ENCODE peak calls at places on chromosome 18, in ten cellular contexts. One of them, this sample, is unnamed.
A peak's percentile ranks its signal among the peaks of the same experiment; 100 is the strongest.

GRCh38 chr18:80244956-80245730 is 2.2 kb downstream of the PARD6G start:
- DNase-seq in HCT116: no peak
- DNase-seq in tibial nerve: no peak
- DNase-seq in body of pancreas: no peak
- DNase-seq in H1: no peak
- DNase-seq in NB4: no peak
- DNase-seq in stomach: no peak
- DNase-seq in transverse colon: no peak
- DNase-seq in IMR-90: no peak
- DNase-seq in right lobe of liver: no peak
- DNase-seq in this sample: no peak

GRCh38 chr18:1846640-1847039 is 724.7 kb downstream of the METTL4 start:
- DNase-seq in HCT116: no peak
- DNase-seq in tibial nerve: no peak
- DNase-seq in body of pancreas: no peak
- DNase-seq in H1: no peak
- DNase-seq in NB4: peak; percentile 25
- DNase-seq in stomach: no peak
- DNase-seq in transverse colon: no peak
- DNase-seq in IMR-90: no peak
- DNase-seq in right lobe of liver: no peak
- DNase-seq in this sample: no peak

GRCh38 chr18:38445485-38446145 is 880.0 kb upstream of the CELF4 start:
- DNase-seq in HCT116: no peak
- DNase-seq in tibial nerve: no peak
- DNase-seq in body of pancreas: no peak
- DNase-seq in H1: no peak
- DNase-seq in NB4: no peak
- DNase-seq in stomach: no peak
- DNase-seq in transverse colon: no peak
- DNase-seq in IMR-90: no peak
- DNase-seq in right lobe of liver: no peak
- DNase-seq in this sample: no peak

GRCh38 chr18:42883177-42883576 is 232.3 kb downstream of the RIT2 start:
- DNase-seq in HCT116: no peak
- DNase-seq in tibial nerve: no peak
- DNase-seq in body of pancreas: no peak
- DNase-seq in H1: no peak
- DNase-seq in NB4: no peak
- DNase-seq in stomach: no peak
- DNase-seq in transverse colon: no peak
- DNase-seq in IMR-90: no peak
- DNase-seq in right lobe of liver: no peak
- DNase-seq in this sample: no peak

GRCh38 chr18:51290864-51291263 is 93.4 kb upstream of the MEX3C start:
- DNase-seq in HCT116: no peak
- DNase-seq in tibial nerve: no peak
- DNase-seq in body of pancreas: no peak
- DNase-seq in H1: no peak
- DNase-seq in NB4: no peak
- DNase-seq in stomach: no peak
- DNase-seq in transverse colon: no peak
- DNase-seq in IMR-90: no peak
- DNase-seq in right lobe of liver: no peak
- DNase-seq in this sample: no peak

GRCh38 chr18:56910967-56911366 is 235.9 kb upstream of the BOD1L2 start:
- DNase-seq in HCT116: no peak
- DNase-seq in tibial nerve: no peak
- DNase-seq in body of pancreas: no peak
- DNase-seq in H1: no peak
- DNase-seq in NB4: no peak
- DNase-seq in stomach: no peak
- DNase-seq in transverse colon: no peak
- DNase-seq in IMR-90: no peak
- DNase-seq in right lobe of liver: no peak
- DNase-seq in this sample: no peak

GRCh38 chr18:9722691-9723090 is 14.6 kb downstream of the RAB31 start:
- DNase-seq in HCT116: no peak
- DNase-seq in tibial nerve: no peak
- DNase-seq in body of pancreas: peak; percentile 83
- DNase-seq in H1: no peak
- DNase-seq in NB4: no peak
- DNase-seq in stomach: peak; percentile 73
- DNase-seq in transverse colon: peak; percentile 59
- DNase-seq in IMR-90: no peak
- DNase-seq in right lobe of liver: peak; percentile 47
- DNase-seq in this sample: no peak

GRCh38 chr18:25826823-25827617 is 263.4 kb downstream of the SS18 start:
- DNase-seq in HCT116: no peak
- DNase-seq in tibial nerve: no peak
- DNase-seq in body of pancreas: no peak
- DNase-seq in H1: no peak
- DNase-seq in NB4: no peak
- DNase-seq in stomach: no peak
- DNase-seq in transverse colon: no peak
- DNase-seq in IMR-90: no peak
- DNase-seq in right lobe of liver: no peak
- DNase-seq in this sample: no peak

GRCh38 chr18:45252474-45252873 is 362.8 kb upstream of the SLC14A2 start:
- DNase-seq in HCT116: no peak
- DNase-seq in tibial nerve: no peak
- DNase-seq in body of pancreas: no peak
- DNase-seq in H1: no peak
- DNase-seq in NB4: no peak
- DNase-seq in stomach: no peak
- DNase-seq in transverse colon: no peak
- DNase-seq in IMR-90: no peak
- DNase-seq in right lobe of liver: no peak
- DNase-seq in this sample: no peak

GRCh38 chr18:55136258-55136657 is 177.0 kb upstream of the CCDC68 start:
- DNase-seq in HCT116: no peak
- DNase-seq in tibial nerve: no peak
- DNase-seq in body of pancreas: no peak
- DNase-seq in H1: no peak
- DNase-seq in NB4: no peak
- DNase-seq in stomach: no peak
- DNase-seq in transverse colon: no peak
- DNase-seq in IMR-90: no peak
- DNase-seq in right lobe of liver: no peak
- DNase-seq in this sample: no peak

GRCh38 chr18:10242922-10243680 is 211.3 kb upstream of the APCDD1 start:
- DNase-seq in HCT116: no peak
- DNase-seq in tibial nerve: no peak
- DNase-seq in body of pancreas: no peak
- DNase-seq in H1: no peak
- DNase-seq in NB4: no peak
- DNase-seq in stomach: no peak
- DNase-seq in transverse colon: no peak
- DNase-seq in IMR-90: no peak
- DNase-seq in right lobe of liver: no peak
- DNase-seq in this sample: no peak

GRCh38 chr18:27964811-27965210 is 212.1 kb downstream of the CDH2 start:
- DNase-seq in HCT116: no peak
- DNase-seq in tibial nerve: no peak
- DNase-seq in body of pancreas: no peak
- DNase-seq in H1: no peak
- DNase-seq in NB4: no peak
- DNase-seq in stomach: no peak
- DNase-seq in transverse colon: no peak
- DNase-seq in IMR-90: peak; percentile 4
- DNase-seq in right lobe of liver: no peak
- DNase-seq in this sample: no peak

GRCh38 chr18:76449110-76449453 is 46.0 kb downstream of the ZNF516 start:
- DNase-seq in HCT116: no peak
- DNase-seq in tibial nerve: no peak
- DNase-seq in body of pancreas: no peak
- DNase-seq in H1: no peak
- DNase-seq in NB4: no peak
- DNase-seq in stomach: no peak
- DNase-seq in transverse colon: no peak
- DNase-seq in IMR-90: no peak
- DNase-seq in right lobe of liver: no peak
- DNase-seq in this sample: no peak

GRCh38 chr18:76451475-76452331 is 43.3 kb downstream of the ZNF516 start:
- DNase-seq in HCT116: no peak
- DNase-seq in tibial nerve: no peak
- DNase-seq in body of pancreas: peak; percentile 2
- DNase-seq in H1: no peak
- DNase-seq in NB4: no peak
- DNase-seq in stomach: no peak
- DNase-seq in transverse colon: no peak
- DNase-seq in IMR-90: no peak
- DNase-seq in right lobe of liver: no peak
- DNase-seq in this sample: no peak

GRCh38 chr18:76452357-76452756 is 42.7 kb downstream of the ZNF516 start:
- DNase-seq in HCT116: no peak
- DNase-seq in tibial nerve: no peak
- DNase-seq in body of pancreas: peak; percentile 3
- DNase-seq in H1: no peak
- DNase-seq in NB4: peak; percentile 56
- DNase-seq in stomach: no peak
- DNase-seq in transverse colon: no peak
- DNase-seq in IMR-90: peak; percentile 67
- DNase-seq in right lobe of liver: no peak
- DNase-seq in this sample: no peak

GRCh38 chr18:76450452-76450851 is 44.6 kb downstream of the ZNF516 start:
- DNase-seq in HCT116: no peak
- DNase-seq in tibial nerve: no peak
- DNase-seq in body of pancreas: no peak
- DNase-seq in H1: no peak
- DNase-seq in NB4: no peak
- DNase-seq in stomach: no peak
- DNase-seq in transverse colon: no peak
- DNase-seq in IMR-90: peak; percentile 50
- DNase-seq in right lobe of liver: no peak
- DNase-seq in this sample: no peak

DNA sequence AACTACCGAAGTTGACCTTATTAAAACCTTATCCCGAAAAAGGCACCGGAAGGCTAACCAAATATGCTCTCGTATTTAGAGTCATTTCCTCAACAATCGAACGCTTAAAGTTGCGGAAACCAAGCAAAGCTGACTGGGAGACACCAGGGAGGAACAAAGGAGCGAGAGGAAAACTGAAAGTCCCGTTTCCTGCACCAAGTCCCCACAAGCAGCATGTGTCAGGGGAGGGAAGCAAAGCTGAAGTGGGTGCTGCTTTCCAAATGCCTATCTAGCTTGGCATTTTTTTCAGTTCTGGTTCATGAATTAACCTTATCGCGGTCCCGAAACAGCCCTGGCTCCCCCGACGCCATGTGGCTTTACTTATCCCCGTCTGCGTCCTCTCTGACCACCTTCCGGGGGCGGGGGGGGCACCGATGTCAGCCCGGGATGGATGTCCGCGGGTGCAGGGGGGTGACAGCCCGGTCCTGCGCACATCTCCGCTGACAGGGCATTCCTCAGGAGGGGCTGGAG is 44.1 kb downstream of the ZNF516 start:
- DNase-seq in HCT116: no peak
- DNase-seq in tibial nerve: peak; percentile 52
- DNase-seq in body of pancreas: peak; percentile 32
- DNase-seq in H1: no peak
- DNase-seq in NB4: peak; percentile 47
- DNase-seq in stomach: no peak
- DNase-seq in transverse colon: peak; percentile 42
- DNase-seq in IMR-90: peak; percentile 72
- DNase-seq in right lobe of liver: no peak
- DNase-seq in this sample: peak; percentile 77
- TF ChIP-seq POLR2A in HCT116: no peak
- TF ChIP-seq POLR2A in tibial nerve: no peak
- TF ChIP-seq POLR2A in body of pancreas: no peak
- TF ChIP-seq POLR2A in H1: no peak
- TF ChIP-seq POLR2A in NB4: no peak
- TF ChIP-seq POLR2A in stomach: no peak
- TF ChIP-seq POLR2A in transverse colon: no peak
- TF ChIP-seq POLR2A in IMR-90: peak; percentile 66
- TF ChIP-seq POLR2A in right lobe of liver: no peak
- TF ChIP-seq POLR2A in this sample: peak; percentile 55

GRCh38 chr18:64037812-64038414 is 68.0 kb downstream of the SERPINB8 start:
- DNase-seq in HCT116: peak; percentile 36
- DNase-seq in tibial nerve: no peak
- DNase-seq in body of pancreas: no peak
- DNase-seq in H1: no peak
- DNase-seq in NB4: peak; percentile 43
- DNase-seq in stomach: no peak
- DNase-seq in transverse colon: no peak
- DNase-seq in IMR-90: peak; percentile 11
- DNase-seq in right lobe of liver: no peak
- DNase-seq in this sample: no peak
- TF ChIP-seq CTCF in HCT116: peak; percentile 61
- TF ChIP-seq CTCF in tibial nerve: peak; percentile 52
- TF ChIP-seq CTCF in body of pancreas: peak; percentile 53
- TF ChIP-seq CTCF in H1: peak; percentile 48
- TF ChIP-seq CTCF in NB4: peak; percentile 34
- TF ChIP-seq CTCF in stomach: peak; percentile 21
- TF ChIP-seq CTCF in transverse colon: peak; percentile 42
- TF ChIP-seq CTCF in IMR-90: peak; percentile 48
- TF ChIP-seq CTCF in right lobe of liver: peak; percentile 53
- TF ChIP-seq CTCF in this sample: peak; percentile 30

DNA sequence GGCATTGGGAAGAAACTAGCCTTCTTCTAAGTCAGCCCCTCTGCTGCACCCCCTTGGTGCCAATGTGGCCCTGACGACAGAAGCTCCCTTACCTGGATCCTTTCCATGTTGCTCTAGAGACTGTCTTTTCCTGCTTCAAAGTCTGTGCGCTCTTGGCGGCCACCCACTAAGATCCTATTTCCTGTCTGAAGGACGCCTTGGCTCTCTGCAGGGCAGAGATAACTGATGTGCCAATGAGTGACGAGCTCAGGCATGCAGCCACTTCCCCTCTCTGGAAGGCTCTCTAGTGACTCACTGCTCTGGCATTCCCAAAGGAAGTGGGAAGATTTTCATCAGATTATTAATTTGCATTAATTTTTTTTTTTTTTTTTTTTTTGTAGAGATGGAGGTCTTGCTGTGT is 273.5 kb downstream of the CDH20 start:
- DNase-seq in HCT116: peak; percentile 81
- DNase-seq in tibial nerve: peak; percentile 59
- DNase-seq in body of pancreas: peak; percentile 57
- DNase-seq in H1: peak; percentile 72
- DNase-seq in NB4: peak; percentile 3
- DNase-seq in stomach: peak; percentile 40
- DNase-seq in transverse colon: peak; percentile 30
- DNase-seq in IMR-90: peak; percentile 93
- DNase-seq in right lobe of liver: peak; percentile 45
- DNase-seq in this sample: peak; percentile 88
- TF ChIP-seq POLR2A in HCT116: no peak
- TF ChIP-seq POLR2A in tibial nerve: no peak
- TF ChIP-seq POLR2A in body of pancreas: no peak
- TF ChIP-seq POLR2A in H1: peak; percentile 36
- TF ChIP-seq POLR2A in NB4: no peak
- TF ChIP-seq POLR2A in stomach: no peak
- TF ChIP-seq POLR2A in transverse colon: no peak
- TF ChIP-seq POLR2A in IMR-90: no peak
- TF ChIP-seq POLR2A in right lobe of liver: no peak
- TF ChIP-seq POLR2A in this sample: no peak

DNA sequence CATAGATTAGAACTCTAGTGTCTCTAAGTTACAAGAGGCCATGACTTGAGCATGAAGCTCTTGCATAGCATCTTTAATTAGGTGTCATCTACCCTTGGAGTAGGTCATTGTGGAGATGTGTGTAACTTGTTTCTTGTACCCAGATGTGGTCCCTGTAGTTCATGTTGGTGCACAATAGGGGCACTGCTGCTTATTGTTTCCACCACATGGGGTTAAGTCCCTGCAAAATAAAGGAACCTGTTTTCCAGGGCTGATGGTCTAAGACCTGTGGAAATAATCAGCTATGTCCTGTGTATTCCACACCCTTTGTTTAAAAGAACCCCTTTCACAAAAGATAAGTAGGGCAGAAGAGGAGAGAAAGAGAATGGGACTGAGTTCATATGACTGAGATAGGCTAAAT is 28.6 kb downstream of the ASXL3 start:
- DNase-seq in HCT116: no peak
- DNase-seq in tibial nerve: no peak
- DNase-seq in body of pancreas: no peak
- DNase-seq in H1: no peak
- DNase-seq in NB4: peak; percentile 4
- DNase-seq in stomach: no peak
- DNase-seq in transverse colon: no peak
- DNase-seq in IMR-90: no peak
- DNase-seq in right lobe of liver: no peak
- DNase-seq in this sample: no peak
- TF ChIP-seq CTCF in HCT116: no peak
- TF ChIP-seq CTCF in tibial nerve: no peak
- TF ChIP-seq CTCF in body of pancreas: no peak
- TF ChIP-seq CTCF in H1: peak; percentile 46
- TF ChIP-seq CTCF in NB4: no peak
- TF ChIP-seq CTCF in stomach: no peak
- TF ChIP-seq CTCF in transverse colon: no peak
- TF ChIP-seq CTCF in IMR-90: no peak
- TF ChIP-seq CTCF in right lobe of liver: no peak
- TF ChIP-seq CTCF in this sample: no peak

This sample was measured in adrenal gland.